ENCODE peak calls at places on chromosomes 11 and 22, in ten cellular contexts. One of them, this sample, is unnamed.

GRCh38 chr11:11505190-11505589 is 116.6 kb downstream of the GALNT18 start:
- DNase-seq in prostate gland: no peak
- DNase-seq in uterus: no peak
- DNase-seq in H54: peak
- DNase-seq in heart left ventricle: no peak
- DNase-seq in gastrocnemius medialis: no peak
- DNase-seq in ovary: no peak
- DNase-seq in sigmoid colon: no peak
- DNase-seq in tibial nerve: no peak
- DNase-seq in IMR-90: peak
- DNase-seq in this sample: no peak

GRCh38 chr11:94731921-94732601 is 36.1 kb upstream of the AMOTL1 start:
- DNase-seq in H54: no peak
- DNase-seq in uterus: peak
- DNase-seq in tibial nerve: no peak
- DNase-seq in IMR-90: peak
- DNase-seq in prostate gland: no peak
- DNase-seq in ovary: no peak
- DNase-seq in gastrocnemius medialis: no peak
- DNase-seq in heart left ventricle: peak
- DNase-seq in sigmoid colon: peak
- DNase-seq in this sample: no peak

GRCh38 chr22:31089101-31090100 is 8.3 kb downstream of the SMTN start:
- DNase-seq in uterus: peak
- DNase-seq in gastrocnemius medialis: peak
- DNase-seq in sigmoid colon: peak
- DNase-seq in H54: no peak
- DNase-seq in ovary: no peak
- DNase-seq in prostate gland: no peak
- DNase-seq in IMR-90: no peak
- DNase-seq in heart left ventricle: no peak
- DNase-seq in tibial nerve: no peak
- DNase-seq in this sample: peak

GRCh38 chr22:42294034-42294985 is 23.9 kb upstream of the TCF20 start:
- DNase-seq in ovary: peak
- DNase-seq in heart left ventricle: peak
- DNase-seq in sigmoid colon: no peak
- DNase-seq in prostate gland: peak
- DNase-seq in IMR-90: peak
- DNase-seq in gastrocnemius medialis: no peak
- DNase-seq in H54: peak
- DNase-seq in uterus: no peak
- DNase-seq in tibial nerve: no peak
- DNase-seq in this sample: peak

GRCh38 chr11:72307439-72307838 is 63.5 kb upstream of the PHOX2A start:
- DNase-seq in heart left ventricle: no peak
- DNase-seq in uterus: no peak
- DNase-seq in prostate gland: no peak
- DNase-seq in H54: no peak
- DNase-seq in ovary: no peak
- DNase-seq in IMR-90: no peak
- DNase-seq in sigmoid colon: no peak
- DNase-seq in gastrocnemius medialis: no peak
- DNase-seq in tibial nerve: no peak
- DNase-seq in this sample: no peak

GRCh38 chr11:101127348-101127698 is 2.3 kb downstream of the PGR start:
- DNase-seq in prostate gland: no peak
- DNase-seq in gastrocnemius medialis: no peak
- DNase-seq in H54: no peak
- DNase-seq in tibial nerve: no peak
- DNase-seq in ovary: peak
- DNase-seq in uterus: peak
- DNase-seq in heart left ventricle: peak
- DNase-seq in IMR-90: no peak
- DNase-seq in sigmoid colon: peak
- DNase-seq in this sample: no peak

GRCh38 chr22:19974233-19974861 is 32.7 kb upstream of the TXNRD2 start:
- DNase-seq in gastrocnemius medialis: no peak
- DNase-seq in heart left ventricle: no peak
- DNase-seq in sigmoid colon: no peak
- DNase-seq in prostate gland: no peak
- DNase-seq in uterus: no peak
- DNase-seq in tibial nerve: no peak
- DNase-seq in ovary: peak
- DNase-seq in IMR-90: peak
- DNase-seq in H54: peak
- DNase-seq in this sample: peak

GRCh38 chr11:92111291-92111690 is 113.3 kb upstream of the FAT3 start:
- DNase-seq in uterus: no peak
- DNase-seq in heart left ventricle: no peak
- DNase-seq in sigmoid colon: no peak
- DNase-seq in IMR-90: no peak
- DNase-seq in gastrocnemius medialis: no peak
- DNase-seq in H54: no peak
- DNase-seq in ovary: no peak
- DNase-seq in tibial nerve: no peak
- DNase-seq in prostate gland: no peak
- DNase-seq in this sample: no peak

GRCh38 chr11:43547411-43547718 is 133.2 kb upstream of the HSD17B12 start:
- DNase-seq in sigmoid colon: no peak
- DNase-seq in ovary: peak
- DNase-seq in H54: no peak
- DNase-seq in IMR-90: no peak
- DNase-seq in gastrocnemius medialis: no peak
- DNase-seq in tibial nerve: no peak
- DNase-seq in heart left ventricle: no peak
- DNase-seq in prostate gland: no peak
- DNase-seq in uterus: peak
- DNase-seq in this sample: no peak

GRCh38 chr22:27801616-27802388 is at the start of gene MN1:
- DNase-seq in H54: peak
- DNase-seq in sigmoid colon: no peak
- DNase-seq in tibial nerve: peak
- DNase-seq in prostate gland: no peak
- DNase-seq in gastrocnemius medialis: peak
- DNase-seq in heart left ventricle: peak
- DNase-seq in IMR-90: peak
- DNase-seq in ovary: peak
- DNase-seq in uterus: no peak
- DNase-seq in this sample: no peak

GRCh38 chr22:33112606-33113005 is 54.4 kb upstream of the SYN3 start:
- DNase-seq in uterus: no peak
- DNase-seq in IMR-90: no peak
- DNase-seq in sigmoid colon: no peak
- DNase-seq in prostate gland: no peak
- DNase-seq in tibial nerve: no peak
- DNase-seq in heart left ventricle: no peak
- DNase-seq in gastrocnemius medialis: no peak
- DNase-seq in H54: no peak
- DNase-seq in ovary: no peak
- DNase-seq in this sample: no peak

GRCh38 chr22:28560005-28560742 is 119.5 kb downstream of the TTC28 start:
- DNase-seq in prostate gland: no peak
- DNase-seq in ovary: no peak
- DNase-seq in tibial nerve: no peak
- DNase-seq in sigmoid colon: no peak
- DNase-seq in H54: peak
- DNase-seq in heart left ventricle: no peak
- DNase-seq in gastrocnemius medialis: no peak
- DNase-seq in uterus: no peak
- DNase-seq in IMR-90: peak
- DNase-seq in this sample: peak

GRCh38 chr11:69398529-69399492 is 82.7 kb upstream of the LINC01488 start:
- DNase-seq in IMR-90: peak
- DNase-seq in heart left ventricle: no peak
- DNase-seq in ovary: no peak
- DNase-seq in H54: no peak
- DNase-seq in tibial nerve: no peak
- DNase-seq in gastrocnemius medialis: no peak
- DNase-seq in sigmoid colon: peak
- DNase-seq in prostate gland: no peak
- DNase-seq in uterus: no peak
- DNase-seq in this sample: no peak

GRCh38 chr11:69008774-69009440 is 4.1 kb downstream of the MRGPRF start:
- DNase-seq in gastrocnemius medialis: no peak
- DNase-seq in tibial nerve: peak
- DNase-seq in prostate gland: no peak
- DNase-seq in IMR-90: peak
- DNase-seq in sigmoid colon: peak
- DNase-seq in ovary: peak
- DNase-seq in H54: peak
- DNase-seq in uterus: peak
- DNase-seq in heart left ventricle: peak
- DNase-seq in this sample: no peak

GRCh38 chr11:75706260-75706729 is 11.3 kb upstream of the MOGAT2 start:
- DNase-seq in H54: peak
- DNase-seq in tibial nerve: no peak
- DNase-seq in prostate gland: peak
- DNase-seq in IMR-90: peak
- DNase-seq in heart left ventricle: peak
- DNase-seq in sigmoid colon: peak
- DNase-seq in gastrocnemius medialis: peak
- DNase-seq in ovary: peak
- DNase-seq in uterus: peak
- DNase-seq in this sample: peak

GRCh38 chr11:75700940-75701339 is 16.7 kb upstream of the MOGAT2 start:
- DNase-seq in H54: no peak
- DNase-seq in gastrocnemius medialis: no peak
- DNase-seq in heart left ventricle: no peak
- DNase-seq in tibial nerve: no peak
- DNase-seq in prostate gland: no peak
- DNase-seq in sigmoid colon: no peak
- DNase-seq in ovary: no peak
- DNase-seq in uterus: peak
- DNase-seq in IMR-90: no peak
- DNase-seq in this sample: no peak

GRCh38 chr11:75703709-75704237 is 13.9 kb upstream of the MOGAT2 start:
- DNase-seq in ovary: no peak
- DNase-seq in prostate gland: no peak
- DNase-seq in tibial nerve: no peak
- DNase-seq in IMR-90: no peak
- DNase-seq in uterus: no peak
- DNase-seq in gastrocnemius medialis: no peak
- DNase-seq in H54: no peak
- DNase-seq in heart left ventricle: no peak
- DNase-seq in sigmoid colon: no peak
- DNase-seq in this sample: no peak

GRCh38 chr11:75705541-75705940 is 12.1 kb upstream of the MOGAT2 start:
- DNase-seq in prostate gland: no peak
- DNase-seq in H54: no peak
- DNase-seq in tibial nerve: no peak
- DNase-seq in ovary: no peak
- DNase-seq in IMR-90: no peak
- DNase-seq in sigmoid colon: no peak
- DNase-seq in uterus: no peak
- DNase-seq in gastrocnemius medialis: no peak
- DNase-seq in heart left ventricle: no peak
- DNase-seq in this sample: no peak
- TF ChIP-seq POLR2A in prostate gland: no peak
- TF ChIP-seq POLR2A in H54: no peak
- TF ChIP-seq POLR2A in tibial nerve: no peak
- TF ChIP-seq POLR2A in ovary: no peak
- TF ChIP-seq POLR2A in IMR-90: no peak
- TF ChIP-seq POLR2A in sigmoid colon: no peak
- TF ChIP-seq POLR2A in uterus: no peak
- TF ChIP-seq POLR2A in gastrocnemius medialis: no peak
- TF ChIP-seq POLR2A in heart left ventricle: no peak
- TF ChIP-seq POLR2A in this sample: no peak

GRCh38 chr22:38490915-38491314 is 15.2 kb downstream of the DDX17 start:
- DNase-seq in gastrocnemius medialis: no peak
- DNase-seq in sigmoid colon: peak
- DNase-seq in tibial nerve: peak
- DNase-seq in heart left ventricle: peak
- DNase-seq in prostate gland: no peak
- DNase-seq in uterus: peak
- DNase-seq in IMR-90: peak
- DNase-seq in ovary: peak
- DNase-seq in H54: no peak
- DNase-seq in this sample: peak

GRCh38 chr22:38489142-38489541 is 17.0 kb downstream of the DDX17 start:
- DNase-seq in gastrocnemius medialis: no peak
- DNase-seq in IMR-90: no peak
- DNase-seq in H54: no peak
- DNase-seq in ovary: no peak
- DNase-seq in prostate gland: no peak
- DNase-seq in tibial nerve: no peak
- DNase-seq in sigmoid colon: no peak
- DNase-seq in uterus: no peak
- DNase-seq in heart left ventricle: no peak
- DNase-seq in this sample: no peak

GRCh38 chr22:38490475-38490874 is 15.6 kb downstream of the DDX17 start:
- DNase-seq in tibial nerve: no peak
- DNase-seq in prostate gland: no peak
- DNase-seq in gastrocnemius medialis: no peak
- DNase-seq in H54: no peak
- DNase-seq in ovary: no peak
- DNase-seq in sigmoid colon: no peak
- DNase-seq in heart left ventricle: no peak
- DNase-seq in uterus: no peak
- DNase-seq in IMR-90: no peak
- DNase-seq in this sample: no peak

GRCh38 chr22:38487946-38488345 is 18.2 kb downstream of the DDX17 start:
- DNase-seq in sigmoid colon: no peak
- DNase-seq in prostate gland: no peak
- DNase-seq in heart left ventricle: no peak
- DNase-seq in uterus: no peak
- DNase-seq in tibial nerve: no peak
- DNase-seq in H54: no peak
- DNase-seq in gastrocnemius medialis: no peak
- DNase-seq in ovary: no peak
- DNase-seq in IMR-90: no peak
- DNase-seq in this sample: no peak

GRCh38 chr22:38489561-38490133 is 16.5 kb downstream of the DDX17 start:
- DNase-seq in H54: no peak
- DNase-seq in uterus: no peak
- DNase-seq in tibial nerve: no peak
- DNase-seq in heart left ventricle: no peak
- DNase-seq in ovary: no peak
- DNase-seq in gastrocnemius medialis: no peak
- DNase-seq in sigmoid colon: no peak
- DNase-seq in prostate gland: no peak
- DNase-seq in IMR-90: no peak
- DNase-seq in this sample: no peak
- TF ChIP-seq POLR2A in H54: no peak
- TF ChIP-seq POLR2A in uterus: no peak
- TF ChIP-seq POLR2A in tibial nerve: no peak
- TF ChIP-seq POLR2A in heart left ventricle: no peak
- TF ChIP-seq POLR2A in ovary: no peak
- TF ChIP-seq POLR2A in gastrocnemius medialis: no peak
- TF ChIP-seq POLR2A in sigmoid colon: no peak
- TF ChIP-seq POLR2A in prostate gland: no peak
- TF ChIP-seq POLR2A in IMR-90: no peak
- TF ChIP-seq POLR2A in this sample: no peak

GRCh38 chr22:24146190-24146616 is 35.1 kb upstream of the SUSD2 start:
- DNase-seq in prostate gland: peak
- DNase-seq in IMR-90: peak
- DNase-seq in H54: no peak
- DNase-seq in uterus: peak
- DNase-seq in sigmoid colon: peak
- DNase-seq in heart left ventricle: peak
- DNase-seq in tibial nerve: peak
- DNase-seq in ovary: peak
- DNase-seq in gastrocnemius medialis: peak
- DNase-seq in this sample: no peak
- TF ChIP-seq POLR2A in prostate gland: no peak
- TF ChIP-seq POLR2A in IMR-90: no peak
- TF ChIP-seq POLR2A in H54: no peak
- TF ChIP-seq POLR2A in uterus: no peak
- TF ChIP-seq POLR2A in sigmoid colon: no peak
- TF ChIP-seq POLR2A in heart left ventricle: no peak
- TF ChIP-seq POLR2A in tibial nerve: no peak
- TF ChIP-seq POLR2A in ovary: no peak
- TF ChIP-seq POLR2A in gastrocnemius medialis: peak
- TF ChIP-seq POLR2A in this sample: no peak

GRCh38 chr22:39013923-39014722 is at the start of gene APOBEC3C:
- DNase-seq in heart left ventricle: peak
- DNase-seq in prostate gland: peak
- DNase-seq in gastrocnemius medialis: peak
- DNase-seq in IMR-90: peak
- DNase-seq in tibial nerve: peak
- DNase-seq in ovary: peak
- DNase-seq in uterus: peak
- DNase-seq in H54: peak
- DNase-seq in sigmoid colon: peak
- DNase-seq in this sample: peak
- TF ChIP-seq POLR2A in heart left ventricle: no peak
- TF ChIP-seq POLR2A in prostate gland: peak
- TF ChIP-seq POLR2A in gastrocnemius medialis: peak
- TF ChIP-seq POLR2A in IMR-90: peak
- TF ChIP-seq POLR2A in tibial nerve: peak
- TF ChIP-seq POLR2A in ovary: peak
- TF ChIP-seq POLR2A in uterus: peak
- TF ChIP-seq POLR2A in H54: peak
- TF ChIP-seq POLR2A in sigmoid colon: peak
- TF ChIP-seq POLR2A in this sample: peak